ENCODE peak calls at places on chromosomes 3 and 15, in eight cellular contexts. One of them, this sample, is unnamed.

GRCh38 chr3:112685435-112685834 is 44.5 kb upstream of the CCDC80 start:
- DNase-seq in fibroblast of lung: peak; percentile 88
- DNase-seq in mesendoderm: no peak
- DNase-seq in tibial nerve: no peak
- DNase-seq in uterus: no peak
- DNase-seq in pancreas: no peak
- DNase-seq in stomach: no peak
- DNase-seq in left lung: no peak
- DNase-seq in this sample: no peak

GRCh38 chr15:58748040-58748786 is 1.3 kb downstream of the ADAM10 start:
- DNase-seq in fibroblast of lung: no peak
- DNase-seq in mesendoderm: no peak
- DNase-seq in tibial nerve: no peak
- DNase-seq in uterus: no peak
- DNase-seq in pancreas: no peak
- DNase-seq in stomach: no peak
- DNase-seq in left lung: no peak
- DNase-seq in this sample: no peak

GRCh38 chr3:60101628-60102027 is 1051.8 kb upstream of the CFAP20DC start:
- DNase-seq in fibroblast of lung: peak; percentile 7
- DNase-seq in mesendoderm: no peak
- DNase-seq in tibial nerve: no peak
- DNase-seq in uterus: no peak
- DNase-seq in pancreas: peak; percentile 25
- DNase-seq in stomach: peak; percentile 34
- DNase-seq in left lung: no peak
- DNase-seq in this sample: no peak

GRCh38 chr3:188925376-188925775 is 246.4 kb upstream of the TPRG1 start:
- DNase-seq in fibroblast of lung: no peak
- DNase-seq in mesendoderm: no peak
- DNase-seq in tibial nerve: no peak
- DNase-seq in uterus: no peak
- DNase-seq in pancreas: no peak
- DNase-seq in stomach: no peak
- DNase-seq in left lung: no peak
- DNase-seq in this sample: no peak

GRCh38 chr3:55364426-55364825 is 122.7 kb downstream of the WNT5A start:
- DNase-seq in fibroblast of lung: no peak
- DNase-seq in mesendoderm: no peak
- DNase-seq in tibial nerve: no peak
- DNase-seq in uterus: no peak
- DNase-seq in pancreas: no peak
- DNase-seq in stomach: no peak
- DNase-seq in left lung: no peak
- DNase-seq in this sample: no peak

GRCh38 chr3:99842826-99843589 is 25.3 kb downstream of the CMSS1 start:
- DNase-seq in fibroblast of lung: peak; percentile 81
- DNase-seq in mesendoderm: peak; percentile 60
- DNase-seq in tibial nerve: no peak
- DNase-seq in uterus: no peak
- DNase-seq in pancreas: no peak
- DNase-seq in stomach: no peak
- DNase-seq in left lung: no peak
- DNase-seq in this sample: no peak

GRCh38 chr15:77066961-77067690 is 3.8 kb downstream of the TSPAN3 start:
- DNase-seq in fibroblast of lung: no peak
- DNase-seq in mesendoderm: no peak
- DNase-seq in tibial nerve: no peak
- DNase-seq in uterus: no peak
- DNase-seq in pancreas: no peak
- DNase-seq in stomach: no peak
- DNase-seq in left lung: no peak
- DNase-seq in this sample: no peak

GRCh38 chr3:54443572-54444161 is 321.3 kb downstream of the CACNA2D3 start:
- DNase-seq in fibroblast of lung: no peak
- DNase-seq in mesendoderm: no peak
- DNase-seq in tibial nerve: no peak
- DNase-seq in uterus: peak; percentile 28
- DNase-seq in pancreas: no peak
- DNase-seq in stomach: no peak
- DNase-seq in left lung: no peak
- DNase-seq in this sample: no peak

GRCh38 chr3:131881777-131882176 is 153.0 kb downstream of the CPNE4 start:
- DNase-seq in fibroblast of lung: no peak
- DNase-seq in mesendoderm: no peak
- DNase-seq in tibial nerve: no peak
- DNase-seq in uterus: no peak
- DNase-seq in pancreas: no peak
- DNase-seq in stomach: no peak
- DNase-seq in left lung: no peak
- DNase-seq in this sample: no peak

GRCh38 chr3:81490541-81491288 is 270.7 kb downstream of the GBE1 start:
- DNase-seq in fibroblast of lung: peak; percentile 93
- DNase-seq in mesendoderm: peak; percentile 94
- DNase-seq in tibial nerve: peak; percentile 76
- DNase-seq in uterus: peak; percentile 63
- DNase-seq in pancreas: peak; percentile 56
- DNase-seq in stomach: peak; percentile 80
- DNase-seq in left lung: peak; percentile 76
- DNase-seq in this sample: peak; percentile 74

GRCh38 chr3:52820741-52821140 is 9.7 kb downstream of the ITIH4 start:
- DNase-seq in fibroblast of lung: no peak
- DNase-seq in mesendoderm: peak; percentile 72
- DNase-seq in tibial nerve: no peak
- DNase-seq in uterus: no peak
- DNase-seq in pancreas: no peak
- DNase-seq in stomach: no peak
- DNase-seq in left lung: no peak
- DNase-seq in this sample: no peak

GRCh38 chr3:156681003-156681402 is 6.6 kb downstream of the TIPARP start:
- DNase-seq in fibroblast of lung: peak; percentile 86
- DNase-seq in mesendoderm: peak; percentile 97
- DNase-seq in tibial nerve: no peak
- DNase-seq in uterus: peak; percentile 53
- DNase-seq in pancreas: peak; percentile 44
- DNase-seq in stomach: peak; percentile 50
- DNase-seq in left lung: peak; percentile 41
- DNase-seq in this sample: no peak

GRCh38 chr15:48400086-48400485 is 68.9 kb downstream of the DUT start:
- DNase-seq in fibroblast of lung: peak; percentile 60
- DNase-seq in mesendoderm: no peak
- DNase-seq in tibial nerve: no peak
- DNase-seq in uterus: no peak
- DNase-seq in pancreas: no peak
- DNase-seq in stomach: no peak
- DNase-seq in left lung: no peak
- DNase-seq in this sample: no peak

GRCh38 chr15:91942676-91943417 is 89.3 kb downstream of the SLCO3A1 start:
- DNase-seq in fibroblast of lung: peak; percentile 95
- DNase-seq in mesendoderm: no peak
- DNase-seq in tibial nerve: peak; percentile 70
- DNase-seq in uterus: peak; percentile 92
- DNase-seq in pancreas: peak; percentile 80
- DNase-seq in stomach: peak; percentile 72
- DNase-seq in left lung: peak; percentile 88
- DNase-seq in this sample: peak; percentile 91

DNA sequence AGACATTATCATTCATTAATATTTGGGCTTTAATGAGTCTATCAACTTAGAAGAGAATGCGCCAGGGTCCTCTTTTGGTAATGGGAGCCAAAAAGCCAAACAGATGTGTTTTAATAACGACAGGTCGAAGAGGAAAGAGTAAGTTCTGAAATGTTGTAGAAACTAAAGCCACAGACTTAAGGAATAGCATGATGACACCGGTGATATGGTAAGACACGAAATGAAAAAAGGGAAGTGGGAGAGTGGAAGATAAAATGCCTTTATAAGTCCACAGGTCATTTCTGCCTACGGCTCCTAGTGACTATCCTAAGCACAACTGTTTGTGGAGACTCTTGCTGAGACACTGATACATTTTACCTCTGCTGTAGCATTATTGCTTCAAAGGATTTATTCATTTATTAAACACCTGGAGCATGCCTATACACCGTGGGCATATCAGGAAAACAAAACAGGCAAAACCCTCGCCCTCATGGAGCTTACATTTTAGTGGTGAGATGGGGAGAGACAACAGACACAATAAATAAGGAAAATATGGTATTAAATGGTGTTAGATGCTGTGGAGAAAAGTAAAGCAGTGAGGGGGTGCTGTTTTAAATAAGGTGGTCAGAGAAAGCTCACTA is 11.7 kb upstream of the CD47 start:
- DNase-seq in fibroblast of lung: no peak
- DNase-seq in mesendoderm: no peak
- DNase-seq in tibial nerve: no peak
- DNase-seq in uterus: no peak
- DNase-seq in pancreas: no peak
- DNase-seq in stomach: no peak
- DNase-seq in left lung: no peak
- DNase-seq in this sample: no peak
- H3K4me1 ChIP-seq in fibroblast of lung: peaks cover 4% of the 10 kb centered on the region
- H3K4me1 ChIP-seq in mesendoderm: no peaks in the 10 kb centered on the region
- H3K4me1 ChIP-seq in tibial nerve: no peaks in the 10 kb centered on the region
- H3K4me1 ChIP-seq in uterus: no peaks in the 10 kb centered on the region
- H3K4me1 ChIP-seq in pancreas: no peaks in the 10 kb centered on the region
- H3K4me1 ChIP-seq in stomach: peaks cover 3% of the 10 kb centered on the region
- H3K4me1 ChIP-seq in left lung: no peaks in the 10 kb centered on the region
- H3K4me1 ChIP-seq in this sample: no peaks in the 10 kb centered on the region

DNA sequence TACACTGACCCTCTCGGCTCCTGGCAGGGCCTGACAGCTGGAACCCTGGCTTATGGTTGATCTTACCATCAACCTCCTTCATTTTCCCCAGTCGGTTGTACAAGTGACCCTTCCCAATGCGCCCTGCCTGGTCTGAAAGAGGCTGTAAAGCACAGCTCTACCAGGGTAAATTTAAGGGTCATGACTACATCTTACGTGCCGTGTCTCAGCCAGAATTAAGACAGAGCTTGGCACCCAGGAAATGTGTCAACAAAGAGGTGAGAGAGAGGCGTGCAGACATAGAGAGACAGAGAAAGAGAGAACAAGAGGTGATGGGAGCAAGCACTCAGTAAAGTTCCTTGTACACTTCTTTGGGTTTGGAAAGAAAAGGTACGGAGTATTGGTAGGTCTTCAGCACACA is 28.8 kb downstream of the HOMER2 start:
- DNase-seq in fibroblast of lung: no peak
- DNase-seq in mesendoderm: no peak
- DNase-seq in tibial nerve: no peak
- DNase-seq in uterus: no peak
- DNase-seq in pancreas: no peak
- DNase-seq in stomach: peak; percentile 26
- DNase-seq in left lung: no peak
- DNase-seq in this sample: no peak
- H3K4me1 ChIP-seq in fibroblast of lung: no peaks in the 10 kb centered on the region
- H3K4me1 ChIP-seq in mesendoderm: no peaks in the 10 kb centered on the region
- H3K4me1 ChIP-seq in tibial nerve: no peaks in the 10 kb centered on the region
- H3K4me1 ChIP-seq in uterus: no peaks in the 10 kb centered on the region
- H3K4me1 ChIP-seq in pancreas: peaks cover 69% of the 10 kb centered on the region
- H3K4me1 ChIP-seq in stomach: peaks cover 30% of the 10 kb centered on the region
- H3K4me1 ChIP-seq in left lung: no peaks in the 10 kb centered on the region
- H3K4me1 ChIP-seq in this sample: no peaks in the 10 kb centered on the region

GRCh38 chr3:66450389-66451022 is 50.3 kb downstream of the LRIG1 start:
- DNase-seq in fibroblast of lung: peak; percentile 77
- DNase-seq in mesendoderm: no peak
- DNase-seq in tibial nerve: peak; percentile 37
- DNase-seq in uterus: peak; percentile 85
- DNase-seq in pancreas: peak; percentile 79
- DNase-seq in stomach: peak; percentile 76
- DNase-seq in left lung: no peak
- DNase-seq in this sample: peak; percentile 64
- H3K4me1 ChIP-seq in fibroblast of lung: peaks cover 7% of the 10 kb centered on the region
- H3K4me1 ChIP-seq in mesendoderm: peaks cover 20% of the 10 kb centered on the region
- H3K4me1 ChIP-seq in tibial nerve: peaks cover 51% of the 10 kb centered on the region
- H3K4me1 ChIP-seq in uterus: peaks cover 40% of the 10 kb centered on the region
- H3K4me1 ChIP-seq in pancreas: peaks cover 59% of the 10 kb centered on the region
- H3K4me1 ChIP-seq in stomach: peaks cover 65% of the 10 kb centered on the region
- H3K4me1 ChIP-seq in left lung: peaks cover 19% of the 10 kb centered on the region
- H3K4me1 ChIP-seq in this sample: peaks cover 12% of the 10 kb centered on the region

GRCh38 chr15:67199881-67200763 is 54.3 kb downstream of the AAGAB start:
- DNase-seq in fibroblast of lung: no peak
- DNase-seq in mesendoderm: no peak
- DNase-seq in tibial nerve: no peak
- DNase-seq in uterus: no peak
- DNase-seq in pancreas: no peak
- DNase-seq in stomach: no peak
- DNase-seq in left lung: no peak
- DNase-seq in this sample: no peak

GRCh38 chr15:67199391-67199790 is 55.1 kb downstream of the AAGAB start:
- DNase-seq in fibroblast of lung: no peak
- DNase-seq in mesendoderm: no peak
- DNase-seq in tibial nerve: no peak
- DNase-seq in uterus: no peak
- DNase-seq in pancreas: no peak
- DNase-seq in stomach: no peak
- DNase-seq in left lung: no peak
- DNase-seq in this sample: no peak

GRCh38 chr15:67202991-67203390 is 51.5 kb downstream of the AAGAB start:
- DNase-seq in fibroblast of lung: no peak
- DNase-seq in mesendoderm: no peak
- DNase-seq in tibial nerve: no peak
- DNase-seq in uterus: no peak
- DNase-seq in pancreas: no peak
- DNase-seq in stomach: no peak
- DNase-seq in left lung: no peak
- DNase-seq in this sample: no peak

GRCh38 chr15:67202091-67202490 is 52.4 kb downstream of the AAGAB start:
- DNase-seq in fibroblast of lung: no peak
- DNase-seq in mesendoderm: peak; percentile 14
- DNase-seq in tibial nerve: no peak
- DNase-seq in uterus: no peak
- DNase-seq in pancreas: no peak
- DNase-seq in stomach: no peak
- DNase-seq in left lung: no peak
- DNase-seq in this sample: no peak

DNA sequence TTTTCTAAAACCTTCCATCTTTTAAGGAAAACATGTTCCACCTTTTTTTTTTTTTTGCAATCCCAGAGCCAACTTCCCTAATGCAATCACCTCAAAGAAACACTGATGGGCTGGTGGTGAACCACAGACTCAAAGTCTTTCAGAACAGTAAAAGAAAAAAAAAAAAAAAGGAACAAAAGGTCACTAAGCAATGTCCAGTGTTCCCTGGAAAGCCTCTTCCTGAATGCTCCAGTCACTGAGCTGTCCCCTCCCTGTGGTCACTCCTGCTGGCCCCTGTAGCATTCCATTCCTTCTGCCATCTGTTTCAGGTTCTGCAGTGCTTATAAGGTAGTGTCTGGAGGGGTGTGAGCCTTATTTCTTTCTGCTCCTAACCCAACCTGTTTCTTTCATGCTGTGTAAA is 53.3 kb downstream of the AAGAB start:
- DNase-seq in fibroblast of lung: no peak
- DNase-seq in mesendoderm: no peak
- DNase-seq in tibial nerve: no peak
- DNase-seq in uterus: no peak
- DNase-seq in pancreas: no peak
- DNase-seq in stomach: no peak
- DNase-seq in left lung: no peak
- DNase-seq in this sample: no peak
- H3K4me1 ChIP-seq in fibroblast of lung: peaks cover 20% of the 10 kb centered on the region
- H3K4me1 ChIP-seq in mesendoderm: no peaks in the 10 kb centered on the region
- H3K4me1 ChIP-seq in tibial nerve: peaks cover 4% of the 10 kb centered on the region
- H3K4me1 ChIP-seq in uterus: no peaks in the 10 kb centered on the region
- H3K4me1 ChIP-seq in pancreas: peaks cover 8% of the 10 kb centered on the region
- H3K4me1 ChIP-seq in stomach: no peaks in the 10 kb centered on the region
- H3K4me1 ChIP-seq in left lung: no peaks in the 10 kb centered on the region
- H3K4me1 ChIP-seq in this sample: peaks cover 15% of the 10 kb centered on the region

GRCh38 chr15:68636256-68636655 is 57.5 kb downstream of the CORO2B start:
- DNase-seq in fibroblast of lung: no peak
- DNase-seq in mesendoderm: no peak
- DNase-seq in tibial nerve: no peak
- DNase-seq in uterus: no peak
- DNase-seq in pancreas: no peak
- DNase-seq in stomach: no peak
- DNase-seq in left lung: no peak
- DNase-seq in this sample: no peak
- H3K4me1 ChIP-seq in fibroblast of lung: peaks cover 62% of the 10 kb centered on the region
- H3K4me1 ChIP-seq in mesendoderm: no peaks in the 10 kb centered on the region
- H3K4me1 ChIP-seq in tibial nerve: peaks cover 27% of the 10 kb centered on the region
- H3K4me1 ChIP-seq in uterus: peaks cover 21% of the 10 kb centered on the region
- H3K4me1 ChIP-seq in pancreas: no peaks in the 10 kb centered on the region
- H3K4me1 ChIP-seq in stomach: no peaks in the 10 kb centered on the region
- H3K4me1 ChIP-seq in left lung: no peaks in the 10 kb centered on the region
- H3K4me1 ChIP-seq in this sample: no peaks in the 10 kb centered on the region

This sample was measured in aorta.